ENCODE peak calls at places on chromosomes 16 and 17, in six cellular contexts. One of them, this sample, is unnamed.

GRCh38 chr17:80986046-80986445 is 5.6 kb upstream of the CHMP6 start:
- DNase-seq in H1: no peak
- DNase-seq in fibroblast of the aortic adventitia: no peak
- DNase-seq in Karpas-422: no peak
- DNase-seq in endothelial cell of umbilical vein: no peak
- DNase-seq in H7: no peak
- DNase-seq in this sample: no peak

GRCh38 chr16:84044108-84044488 is 1.5 kb upstream of the SLC38A8 start:
- DNase-seq in H1: peak; percentile 19
- DNase-seq in endothelial cell of umbilical vein: peak; percentile 20
- DNase-seq in H7: peak; percentile 83
- DNase-seq in Karpas-422: peak; percentile 58
- DNase-seq in fibroblast of the aortic adventitia: peak; percentile 45
- DNase-seq in this sample: peak; percentile 21

GRCh38 chr17:64147110-64148016 is 17.4 kb upstream of the ERN1 start:
- DNase-seq in H7: peak; percentile 46
- DNase-seq in endothelial cell of umbilical vein: peak; percentile 35
- DNase-seq in H1: no peak
- DNase-seq in Karpas-422: peak; percentile 70
- DNase-seq in fibroblast of the aortic adventitia: peak; percentile 68
- DNase-seq in this sample: peak; percentile 36

GRCh38 chr16:50719401-50720337 is 22.2 kb upstream of the CYLD start:
- DNase-seq in H1: no peak
- DNase-seq in Karpas-422: no peak
- DNase-seq in H7: peak; percentile 71
- DNase-seq in endothelial cell of umbilical vein: no peak
- DNase-seq in fibroblast of the aortic adventitia: no peak
- DNase-seq in this sample: no peak

GRCh38 chr16:5928476-5929055 is 831.0 kb upstream of the EEF2KMT start:
- DNase-seq in endothelial cell of umbilical vein: no peak
- DNase-seq in fibroblast of the aortic adventitia: no peak
- DNase-seq in Karpas-422: no peak
- DNase-seq in H1: peak; percentile 49
- DNase-seq in H7: peak; percentile 56
- DNase-seq in this sample: no peak

GRCh38 chr16:67542464-67542863 is 13.8 kb downstream of the RIPOR1 start:
- DNase-seq in fibroblast of the aortic adventitia: peak; percentile 66
- DNase-seq in Karpas-422: peak; percentile 93
- DNase-seq in H7: peak; percentile 90
- DNase-seq in endothelial cell of umbilical vein: peak; percentile 80
- DNase-seq in H1: no peak
- DNase-seq in this sample: peak; percentile 81

GRCh38 chr17:16945141-16945493 is 26.8 kb downstream of the TNFRSF13B start:
- DNase-seq in fibroblast of the aortic adventitia: no peak
- DNase-seq in H7: no peak
- DNase-seq in Karpas-422: no peak
- DNase-seq in endothelial cell of umbilical vein: no peak
- DNase-seq in H1: no peak
- DNase-seq in this sample: no peak

GRCh38 chr17:35684046-35684802 is 47.2 kb upstream of the RASL10B start:
- DNase-seq in H7: peak; percentile 44
- DNase-seq in endothelial cell of umbilical vein: peak; percentile 6
- DNase-seq in H1: peak; percentile 29
- DNase-seq in Karpas-422: no peak
- DNase-seq in fibroblast of the aortic adventitia: peak; percentile 43
- DNase-seq in this sample: peak; percentile 70

GRCh38 chr17:67503184-67503583 is 126.1 kb downstream of the PITPNC1 start:
- DNase-seq in Karpas-422: no peak
- DNase-seq in H1: no peak
- DNase-seq in H7: no peak
- DNase-seq in fibroblast of the aortic adventitia: peak; percentile 33
- DNase-seq in endothelial cell of umbilical vein: no peak
- DNase-seq in this sample: no peak

GRCh38 chr16:4322121-4323035 is 6.5 kb downstream of the GLIS2 start:
- DNase-seq in Karpas-422: no peak
- DNase-seq in fibroblast of the aortic adventitia: no peak
- DNase-seq in endothelial cell of umbilical vein: no peak
- DNase-seq in H1: no peak
- DNase-seq in H7: no peak
- DNase-seq in this sample: no peak

GRCh38 chr17:42706732-42707131 is 24.4 kb downstream of the CNTNAP1 start:
- DNase-seq in endothelial cell of umbilical vein: no peak
- DNase-seq in Karpas-422: no peak
- DNase-seq in H1: no peak
- DNase-seq in fibroblast of the aortic adventitia: no peak
- DNase-seq in H7: no peak
- DNase-seq in this sample: no peak

GRCh38 chr17:42708588-42708987 is 26.3 kb downstream of the CNTNAP1 start:
- DNase-seq in endothelial cell of umbilical vein: no peak
- DNase-seq in H1: no peak
- DNase-seq in H7: no peak
- DNase-seq in Karpas-422: no peak
- DNase-seq in fibroblast of the aortic adventitia: no peak
- DNase-seq in this sample: no peak

GRCh38 chr17:42700890-42701289 is 18.6 kb downstream of the CNTNAP1 start:
- DNase-seq in Karpas-422: no peak
- DNase-seq in endothelial cell of umbilical vein: no peak
- DNase-seq in H1: no peak
- DNase-seq in H7: no peak
- DNase-seq in fibroblast of the aortic adventitia: no peak
- DNase-seq in this sample: no peak

GRCh38 chr17:42702446-42702845 is 20.1 kb downstream of the CNTNAP1 start:
- DNase-seq in Karpas-422: no peak
- DNase-seq in H1: no peak
- DNase-seq in fibroblast of the aortic adventitia: no peak
- DNase-seq in endothelial cell of umbilical vein: no peak
- DNase-seq in H7: no peak
- DNase-seq in this sample: no peak

GRCh38 chr17:42704495-42705494 is 22.5 kb downstream of the CNTNAP1 start:
- DNase-seq in Karpas-422: no peak
- DNase-seq in endothelial cell of umbilical vein: no peak
- DNase-seq in H1: no peak
- DNase-seq in H7: no peak
- DNase-seq in fibroblast of the aortic adventitia: no peak
- DNase-seq in this sample: no peak
- H3K4me3 ChIP-seq in Karpas-422: no peak overlapping the region
- H3K4me3 ChIP-seq in endothelial cell of umbilical vein: no peak overlapping the region
- H3K4me3 ChIP-seq in H1: no peak overlapping the region
- H3K4me3 ChIP-seq in H7: no peak overlapping the region
- H3K4me3 ChIP-seq in fibroblast of the aortic adventitia: no peak overlapping the region
- H3K4me3 ChIP-seq in this sample: no peak overlapping the region

GRCh38 chr17:82231312-82231561 is 2.4 kb downstream of the SLC16A3 start:
- DNase-seq in H7: no peak
- DNase-seq in fibroblast of the aortic adventitia: no peak
- DNase-seq in endothelial cell of umbilical vein: no peak
- DNase-seq in H1: no peak
- DNase-seq in Karpas-422: no peak
- DNase-seq in this sample: no peak
- H3K4me3 ChIP-seq in H7: peak overlapping the region; percentile 53
- H3K4me3 ChIP-seq in fibroblast of the aortic adventitia: peak overlapping the region; percentile 80
- H3K4me3 ChIP-seq in endothelial cell of umbilical vein: peak overlapping the region; percentile 53
- H3K4me3 ChIP-seq in H1: peak overlapping the region; percentile 43
- H3K4me3 ChIP-seq in Karpas-422: no peak overlapping the region
- H3K4me3 ChIP-seq in this sample: peak overlapping the region; percentile 94

GRCh38 chr17:76238847-76239537 is 1.3 kb downstream of the RNF157 start:
- DNase-seq in Karpas-422: no peak
- DNase-seq in endothelial cell of umbilical vein: no peak
- DNase-seq in H1: no peak
- DNase-seq in H7: no peak
- DNase-seq in fibroblast of the aortic adventitia: no peak
- DNase-seq in this sample: no peak
- H3K4me3 ChIP-seq in Karpas-422: no peak overlapping the region
- H3K4me3 ChIP-seq in endothelial cell of umbilical vein: no peak overlapping the region
- H3K4me3 ChIP-seq in H1: no peak overlapping the region
- H3K4me3 ChIP-seq in H7: no peak overlapping the region
- H3K4me3 ChIP-seq in fibroblast of the aortic adventitia: no peak overlapping the region
- H3K4me3 ChIP-seq in this sample: no peak overlapping the region

GRCh38 chr17:31560836-31561235 is 169.4 kb downstream of the RAB11FIP4 start:
- DNase-seq in endothelial cell of umbilical vein: peak; percentile 52
- DNase-seq in H7: peak; percentile 69
- DNase-seq in fibroblast of the aortic adventitia: no peak
- DNase-seq in H1: no peak
- DNase-seq in Karpas-422: no peak
- DNase-seq in this sample: peak; percentile 25
- H3K4me3 ChIP-seq in endothelial cell of umbilical vein: peak overlapping the region; percentile 43
- H3K4me3 ChIP-seq in H7: peak overlapping the region; percentile 73
- H3K4me3 ChIP-seq in fibroblast of the aortic adventitia: peak overlapping the region; percentile 84
- H3K4me3 ChIP-seq in H1: no peak overlapping the region
- H3K4me3 ChIP-seq in Karpas-422: no peak overlapping the region
- H3K4me3 ChIP-seq in this sample: peak overlapping the region; percentile 89

GRCh38 chr17:58248955-58249269 is 10.5 kb downstream of the LPO start:
- DNase-seq in Karpas-422: no peak
- DNase-seq in H1: no peak
- DNase-seq in endothelial cell of umbilical vein: no peak
- DNase-seq in H7: no peak
- DNase-seq in fibroblast of the aortic adventitia: no peak
- DNase-seq in this sample: no peak
- H3K4me3 ChIP-seq in Karpas-422: no peak overlapping the region
- H3K4me3 ChIP-seq in H1: peak overlapping the region; percentile 28
- H3K4me3 ChIP-seq in endothelial cell of umbilical vein: no peak overlapping the region
- H3K4me3 ChIP-seq in H7: peak overlapping the region; percentile 30
- H3K4me3 ChIP-seq in fibroblast of the aortic adventitia: no peak overlapping the region
- H3K4me3 ChIP-seq in this sample: peak overlapping the region; percentile 61

GRCh38 chr16:57534881-57535658 is 1.3 kb downstream of the CCDC102A start:
- DNase-seq in endothelial cell of umbilical vein: no peak
- DNase-seq in Karpas-422: no peak
- DNase-seq in H1: no peak
- DNase-seq in fibroblast of the aortic adventitia: no peak
- DNase-seq in H7: peak; percentile 67
- DNase-seq in this sample: no peak
- H3K4me3 ChIP-seq in endothelial cell of umbilical vein: peak overlapping the region; percentile 80
- H3K4me3 ChIP-seq in Karpas-422: peak overlapping the region; percentile 87
- H3K4me3 ChIP-seq in H1: no peak overlapping the region
- H3K4me3 ChIP-seq in fibroblast of the aortic adventitia: peak overlapping the region; percentile 88
- H3K4me3 ChIP-seq in H7: no peak overlapping the region
- H3K4me3 ChIP-seq in this sample: peak overlapping the region; percentile 96

GRCh38 chr16:88063201-88063773 is 112.1 kb downstream of the BANP start:
- DNase-seq in fibroblast of the aortic adventitia: peak; percentile 91
- DNase-seq in H7: no peak
- DNase-seq in Karpas-422: no peak
- DNase-seq in H1: no peak
- DNase-seq in endothelial cell of umbilical vein: no peak
- DNase-seq in this sample: peak; percentile 98
- H3K4me3 ChIP-seq in fibroblast of the aortic adventitia: no peak overlapping the region
- H3K4me3 ChIP-seq in H7: no peak overlapping the region
- H3K4me3 ChIP-seq in Karpas-422: no peak overlapping the region
- H3K4me3 ChIP-seq in H1: no peak overlapping the region
- H3K4me3 ChIP-seq in endothelial cell of umbilical vein: no peak overlapping the region
- H3K4me3 ChIP-seq in this sample: peak overlapping the region; percentile 31

This sample was measured in AG10803.